ENCODE peak calls at places on chromosomes 12 and 14, in five cellular contexts. S is cardiac fibroblast, N is left colon, W is fibroblast of pulmonary artery, P is H9. K is an unnamed sample.

GRCh38 chr12:111664961-111665865 is 20.5 kb downstream of the BRAP start:
- DNase-seq in S (no peak), N (no peak), W (no peak), P (no peak), K (no peak)

GRCh38 chr14:96287856-96288255 is 31.8 kb downstream of the BDKRB1 start:
- DNase-seq in S (no peak), N (no peak), W (no peak), P (no peak), K (no peak)

GRCh38 chr14:96824283-96824682 is 27.1 kb downstream of the VRK1 start:
- DNase-seq in S (peak; percentile 81), N (no peak), W (peak; percentile 69), P (no peak), K (peak; percentile 24)

GRCh38 chr12:89098390-89099102 is 253.8 kb downstream of the DUSP6 start:
- DNase-seq in S (no peak), N (peak; percentile 3), W (peak; percentile 42), P (peak; percentile 89), K (no peak)

GRCh38 chr14:56686416-56686815 is 106.8 kb downstream of the TMEM260 start:
- DNase-seq in S (no peak), N (peak; percentile 11), W (no peak), P (peak; percentile 66), K (peak; percentile 9)

GRCh38 chr14:63904724-63905123 is 51.9 kb downstream of the SYNE2 start:
- DNase-seq in S (no peak), N (no peak), W (no peak), P (no peak), K (no peak)

GRCh38 chr12:26846419-26846818 is 13.4 kb upstream of the ITPR2 start:
- DNase-seq in S (no peak), N (no peak), W (no peak), P (no peak), K (no peak)

GRCh38 chr14:33564774-33565630 is 385.9 kb downstream of the EGLN3 start:
- DNase-seq in S (peak; percentile 90), N (no peak), W (peak; percentile 91), P (peak; percentile 33), K (peak; percentile 88)

GRCh38 chr14:52835122-52835903 is 43.9 kb upstream of the GNPNAT1 start:
- DNase-seq in S (peak; percentile 92), N (no peak), W (peak; percentile 63), P (peak; percentile 54), K (peak; percentile 78)

GRCh38 chr14:29601559-29602109 is 326.0 kb downstream of the PRKD1 start:
- DNase-seq in S (peak; percentile 29), N (no peak), W (peak; percentile 47), P (no peak), K (no peak)

GRCh38 chr12:119687879-119688278 is 19.9 kb downstream of the PRKAB1 start:
- DNase-seq in S (no peak), N (no peak), W (no peak), P (no peak), K (no peak)

K was measured in MCF 10A.